ENCODE peak calls at places on chromosomes 7 and 10, in five cellular contexts. B is hippocampal formation, G is GDM1, S is NCI-H82, P is MCF 10A. N is an unnamed sample.
A peak's percentile ranks its signal among the peaks of the same experiment; 100 is the strongest.

GRCh38 chr7:106010331-106010730 is 47.3 kb downstream of the CDHR3 start:
- DNase-seq in P (peak; percentile 25), S (no peak), G (no peak), B (no peak), N (peak; percentile 96)

GRCh38 chr7:70568674-70569334 is 563.1 kb upstream of the GALNT17 start:
- DNase-seq in P (no peak), B (no peak), S (no peak), G (no peak), N (no peak)

GRCh38 chr7:129422727-129423126 is 11.5 kb upstream of the STRIP2 start:
- DNase-seq in G (no peak), P (no peak), S (no peak), B (no peak), N (no peak)

GRCh38 chr7:5670173-5670933 is 111.1 kb downstream of the RNF216 start:
- DNase-seq in P (no peak), B (no peak), G (peak; percentile 16), S (no peak), N (no peak)

GRCh38 chr10:117167346-117168134 is 29.5 kb upstream of the VAX1 start:
- DNase-seq in S (no peak), P (no peak), B (no peak), G (no peak), N (no peak)

GRCh38 chr7:142030294-142030693 is 34.6 kb downstream of the MGAM start:
- DNase-seq in P (peak; percentile 56), G (no peak), S (no peak), B (no peak), N (peak; percentile 19)

GRCh38 chr7:5552123-5552522 is 128.5 kb upstream of the TNRC18 start:
- DNase-seq in S (no peak), B (no peak), P (no peak), G (no peak), N (no peak)

GRCh38 chr7:39539816-39540215 is 26.4 kb upstream of the YAE1 start:
- DNase-seq in S (peak; percentile 27), B (no peak), P (no peak), G (no peak), N (no peak)

GRCh38 chr7:45901566-45901965 is 13.3 kb downstream of the IGFBP1 start:
- DNase-seq in S (no peak), G (no peak), B (no peak), P (no peak), N (no peak)

GRCh38 chr10:90321132-90321816 is 536.6 kb downstream of the HTR7 start:
- DNase-seq in P (no peak), S (no peak), G (no peak), B (no peak), N (peak; percentile 78)

GRCh38 chr7:44473295-44473694 is 17.2 kb downstream of the NUDCD3 start:
- DNase-seq in B (no peak), S (no peak), G (no peak), P (peak; percentile 29), N (peak; percentile 59)

GRCh38 chr7:141071855-141072547 is 1.9 kb upstream of the TMEM178B start:
- DNase-seq in S (no peak), P (no peak), G (no peak), B (no peak), N (no peak)

GRCh38 chr10:103576862-103577261 is 83.4 kb downstream of the NEURL1 start:
- DNase-seq in P (no peak), B (no peak), S (peak; percentile 48), G (no peak), N (no peak)

GRCh38 chr7:157612664-157613561 is 276.1 kb downstream of the DNAJB6 start:
- DNase-seq in S (no peak), B (no peak), G (no peak), P (no peak), N (no peak)

GRCh38 chr10:69952801-69953200 is 99.8 kb upstream of the MACROH2A2 start:
- DNase-seq in S (no peak), G (no peak), P (no peak), B (no peak), N (no peak)

GRCh38 chr10:54800677-54801480 is at the start of gene PCDH15:
- DNase-seq in P (peak; percentile 46), B (peak; percentile 25), S (peak; percentile 79), G (no peak), N (peak; percentile 25)

GRCh38 chr10:60549686-60550085 is 160.0 kb upstream of the ANK3 start:
- DNase-seq in P (peak; percentile 63), G (no peak), S (peak; percentile 27), B (no peak), N (peak; percentile 25)

GRCh38 chr7:69399038-69399800 is 199.1 kb upstream of the AUTS2 start:
- DNase-seq in G (no peak), P (no peak), B (peak; percentile 51), S (peak; percentile 32), N (no peak)

GRCh38 chr7:40704172-40704571 is 569.4 kb downstream of the SUGCT start:
- DNase-seq in G (no peak), S (peak; percentile 76), P (no peak), B (no peak), N (no peak)

GRCh38 chr7:30559566-30559965 is 35.1 kb upstream of the GARS1 start:
- DNase-seq in P (peak; percentile 33), S (no peak), B (no peak), G (no peak), N (no peak)

GRCh38 chr10:71666607-71667373 is 52.8 kb downstream of the C10orf105 start:
- DNase-seq in B (no peak), S (peak; percentile 71), G (no peak), P (no peak), N (no peak)

GRCh38 chr10:133276435-133277201 is at the start of gene ADAM8:
- DNase-seq in B (no peak), S (peak; percentile 14), G (peak; percentile 41), P (no peak), N (no peak)

GRCh38 chr10:75538144-75538543 is 106.7 kb downstream of the LRMDA start:
- DNase-seq in S (no peak), G (no peak), P (no peak), B (no peak), N (no peak)

GRCh38 chr7:108108131-108108530 is 22.0 kb downstream of the LAMB4 start:
- DNase-seq in G (no peak), B (no peak), S (no peak), P (no peak), N (no peak)

GRCh38 chr10:110192552-110192951 is 14.9 kb upstream of the MXI1 start:
- DNase-seq in P (no peak), G (no peak), S (no peak), B (no peak), N (no peak)

GRCh38 chr7:84092207-84092606 is 102.4 kb downstream of the SEMA3A start:
- DNase-seq in G (no peak), P (no peak), B (no peak), S (no peak), N (no peak)

GRCh38 chr10:37992083-37992482 is 15.6 kb upstream of the ZNF25 start:
- DNase-seq in B (no peak), P (no peak), G (no peak), S (no peak), N (no peak)

GRCh38 chr7:117110480-117111315 is 157.4 kb downstream of the ST7 start:
- DNase-seq in S (no peak), G (peak; percentile 23), B (no peak), P (no peak), N (no peak)

GRCh38 chr7:1819258-1819841 is 149.3 kb downstream of the ELFN1 start:
- DNase-seq in G (peak; percentile 58), S (no peak), B (no peak), P (no peak), N (no peak)

GRCh38 chr7:134533288-134533771 is 6.0 kb downstream of the AKR1B10 start:
- DNase-seq in B (no peak), G (no peak), P (peak; percentile 54), S (no peak), N (no peak)

GRCh38 chr10:77582710-77583115 is 54.9 kb downstream of the KCNMA1 start:
- DNase-seq in B (no peak), G (no peak), S (no peak), P (peak; percentile 87), N (peak; percentile 52)

GRCh38 chr7:139355320-139355719 is 4.4 kb upstream of the LUC7L2 start:
- DNase-seq in P (peak; percentile 33), S (no peak), G (no peak), B (no peak), N (no peak)

GRCh38 chr10:49371967-49372366 is 23.9 kb downstream of the DRGX start:
- DNase-seq in P (no peak), G (no peak), B (no peak), S (no peak), N (no peak)